ENCODE peak calls at places on chromosomes 12 and 14, in four cellular contexts. One of them, this sample, is unnamed.

GRCh38 chr12:104381721-104382480 is 74.8 kb upstream of the CHST11 start:
- DNase-seq in IMR-90: peak; percentile 74
- DNase-seq in A549: peak; percentile 86
- DNase-seq in GM12878: peak; percentile 44
- DNase-seq in this sample: peak; percentile 81

GRCh38 chr14:98082833-98083232 is 1189.2 kb downstream of the BCL11B start:
- DNase-seq in GM12878: no peak
- DNase-seq in IMR-90: no peak
- DNase-seq in A549: no peak
- DNase-seq in this sample: no peak

GRCh38 chr12:461425-461824 is 1.7 kb downstream of the B4GALNT3 start:
- DNase-seq in IMR-90: no peak
- DNase-seq in A549: no peak
- DNase-seq in GM12878: no peak
- DNase-seq in this sample: no peak

GRCh38 chr14:105123981-105124836 is 44.4 kb downstream of the JAG2 start:
- DNase-seq in A549: no peak
- DNase-seq in GM12878: no peak
- DNase-seq in IMR-90: no peak
- DNase-seq in this sample: no peak

GRCh38 chr12:69000540-69001243 is 67.7 kb upstream of the CPM start:
- DNase-seq in IMR-90: peak; percentile 70
- DNase-seq in GM12878: no peak
- DNase-seq in A549: no peak
- DNase-seq in this sample: no peak

GRCh38 chr14:100644383-100644782 is 57.2 kb upstream of the BEGAIN start:
- DNase-seq in A549: no peak
- DNase-seq in GM12878: no peak
- DNase-seq in IMR-90: no peak
- DNase-seq in this sample: no peak

GRCh38 chr14:77616133-77616453 is 344 bp downstream of the SPTLC2 start:
- DNase-seq in GM12878: no peak
- DNase-seq in A549: no peak
- DNase-seq in IMR-90: no peak
- DNase-seq in this sample: peak; percentile 37

GRCh38 chr14:29310757-29311156 is 544.2 kb downstream of the FOXG1 start:
- DNase-seq in GM12878: no peak
- DNase-seq in IMR-90: peak; percentile 78
- DNase-seq in A549: no peak
- DNase-seq in this sample: no peak

GRCh38 chr12:41932470-41932991 is 212.1 kb downstream of the GXYLT1 start:
- DNase-seq in GM12878: no peak
- DNase-seq in IMR-90: no peak
- DNase-seq in A549: no peak
- DNase-seq in this sample: peak; percentile 12

GRCh38 chr12:47032644-47033043 is 46.8 kb upstream of the PCED1B start:
- DNase-seq in IMR-90: peak; percentile 77
- DNase-seq in A549: peak; percentile 85
- DNase-seq in GM12878: no peak
- DNase-seq in this sample: no peak

GRCh38 chr12:12294215-12295005 is 27.6 kb upstream of the LRP6 start:
- DNase-seq in A549: no peak
- DNase-seq in GM12878: no peak
- DNase-seq in IMR-90: no peak
- DNase-seq in this sample: no peak

GRCh38 chr14:95507701-95508103 is 8.7 kb downstream of the SYNE3 start:
- DNase-seq in A549: no peak
- DNase-seq in GM12878: no peak
- DNase-seq in IMR-90: peak; percentile 75
- DNase-seq in this sample: no peak

GRCh38 chr12:16600525-16600924 is 5.4 kb downstream of the LMO3 start:
- DNase-seq in GM12878: no peak
- DNase-seq in IMR-90: no peak
- DNase-seq in A549: no peak
- DNase-seq in this sample: no peak

GRCh38 chr12:563899-564298 is 99.3 kb downstream of the NINJ2 start:
- DNase-seq in GM12878: no peak
- DNase-seq in A549: no peak
- DNase-seq in IMR-90: no peak
- DNase-seq in this sample: no peak

GRCh38 chr14:58272589-58273372 is 25.6 kb upstream of the ARID4A start:
- DNase-seq in IMR-90: peak; percentile 53
- DNase-seq in GM12878: no peak
- DNase-seq in A549: peak; percentile 75
- DNase-seq in this sample: no peak

GRCh38 chr12:19894803-19895202 is 455.5 kb downstream of the AEBP2 start:
- DNase-seq in A549: no peak
- DNase-seq in GM12878: peak; percentile 83
- DNase-seq in IMR-90: peak; percentile 21
- DNase-seq in this sample: no peak

GRCh38 chr14:97994020-97994531 is 1196.9 kb downstream of the VRK1 start:
- DNase-seq in GM12878: no peak
- DNase-seq in IMR-90: no peak
- DNase-seq in A549: no peak
- DNase-seq in this sample: no peak

GRCh38 chr12:56657416-56658379 is 11.9 kb upstream of the ATP5F1B start:
- DNase-seq in GM12878: no peak
- DNase-seq in IMR-90: no peak
- DNase-seq in A549: no peak
- DNase-seq in this sample: no peak

GRCh38 chr12:75481774-75482173 is 1.2 kb downstream of the GLIPR1 start:
- DNase-seq in A549: no peak
- DNase-seq in GM12878: no peak
- DNase-seq in IMR-90: peak; percentile 79
- DNase-seq in this sample: no peak

GRCh38 chr12:62758216-62758615 is 176.7 kb downstream of the PPM1H start:
- DNase-seq in GM12878: no peak
- DNase-seq in A549: peak; percentile 77
- DNase-seq in IMR-90: peak; percentile 96
- DNase-seq in this sample: no peak

GRCh38 chr14:23052671-23053070 is 4.6 kb downstream of the CDH24 start:
- DNase-seq in IMR-90: no peak
- DNase-seq in A549: no peak
- DNase-seq in GM12878: no peak
- DNase-seq in this sample: no peak

GRCh38 chr14:61537567-61538463 is 157.5 kb upstream of the HIF1A start:
- DNase-seq in A549: peak; percentile 93
- DNase-seq in IMR-90: peak; percentile 90
- DNase-seq in GM12878: no peak
- DNase-seq in this sample: peak; percentile 10

GRCh38 chr14:68291820-68292219 is 472.2 kb downstream of the RAD51B start:
- DNase-seq in IMR-90: no peak
- DNase-seq in GM12878: no peak
- DNase-seq in A549: no peak
- DNase-seq in this sample: no peak

GRCh38 chr12:122336015-122336946 is 70.0 kb upstream of the VPS33A start:
- DNase-seq in GM12878: no peak
- DNase-seq in IMR-90: peak; percentile 34
- DNase-seq in A549: peak; percentile 51
- DNase-seq in this sample: peak; percentile 33

GRCh38 chr14:64540208-64541202 is at the start of gene HSPA2:
- DNase-seq in GM12878: peak; percentile 89
- DNase-seq in A549: peak; percentile 100
- DNase-seq in IMR-90: peak; percentile 99
- DNase-seq in this sample: no peak

GRCh38 chr12:20492251-20492728 is 124.0 kb downstream of the PDE3A start:
- DNase-seq in IMR-90: peak; percentile 65
- DNase-seq in GM12878: peak; percentile 5
- DNase-seq in A549: peak; percentile 89
- DNase-seq in this sample: no peak

GRCh38 chr12:118402251-118402650 is 25.9 kb downstream of the SUDS3 start:
- DNase-seq in GM12878: no peak
- DNase-seq in IMR-90: peak; percentile 93
- DNase-seq in A549: no peak
- DNase-seq in this sample: no peak

GRCh38 chr12:63163542-63163941 is 12.5 kb upstream of the AVPR1A start:
- DNase-seq in A549: no peak
- DNase-seq in GM12878: no peak
- DNase-seq in IMR-90: no peak
- DNase-seq in this sample: no peak

GRCh38 chr12:23128462-23128861 is 503.5 kb downstream of the ETNK1 start:
- DNase-seq in GM12878: no peak
- DNase-seq in IMR-90: no peak
- DNase-seq in A549: no peak
- DNase-seq in this sample: no peak

GRCh38 chr14:102527255-102528232 is 18.0 kb upstream of the ANKRD9 start:
- DNase-seq in GM12878: no peak
- DNase-seq in IMR-90: no peak
- DNase-seq in A549: peak; percentile 89
- DNase-seq in this sample: no peak

DNA sequence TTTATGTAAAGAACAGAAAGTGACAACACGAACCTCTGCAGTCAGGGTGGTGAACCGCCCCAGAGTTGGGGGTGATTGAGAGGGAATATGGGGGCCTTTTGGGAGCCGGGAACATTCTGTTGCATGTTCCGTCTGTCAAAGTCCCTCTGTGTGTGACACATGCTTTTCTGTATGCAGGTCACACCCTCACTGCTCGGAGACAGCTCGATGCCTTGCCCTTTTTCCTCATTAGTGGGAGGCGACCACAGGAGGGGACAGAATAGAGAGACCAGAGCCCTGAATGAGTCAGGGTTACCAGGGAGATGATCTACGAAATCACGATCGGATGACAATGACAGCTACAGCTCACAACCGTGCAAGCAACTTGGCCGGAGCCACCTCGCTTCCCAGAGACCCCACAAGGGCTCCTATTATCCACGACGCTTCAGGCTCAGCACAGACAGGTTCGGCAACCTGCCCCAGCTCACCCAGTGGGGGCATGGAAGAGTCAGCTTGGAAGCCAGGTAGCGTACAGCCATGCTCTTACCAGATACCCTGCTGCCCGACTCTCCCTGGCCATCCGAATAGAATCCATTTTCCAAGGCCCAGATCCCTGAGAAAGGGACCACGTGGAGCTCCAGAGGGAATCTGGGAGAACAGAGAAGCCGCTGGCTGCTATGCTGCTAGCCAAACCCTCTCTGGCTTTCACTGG is 38.8 kb downstream of the TESC start:
- DNase-seq in GM12878: no peak
- DNase-seq in IMR-90: no peak
- DNase-seq in A549: no peak
- DNase-seq in this sample: peak; percentile 46
- TF ChIP-seq ELK1 in GM12878: no peak
- TF ChIP-seq ELK1 in IMR-90: no peak
- TF ChIP-seq ELK1 in A549: no peak
- TF ChIP-seq ELK1 in this sample: no peak

DNA sequence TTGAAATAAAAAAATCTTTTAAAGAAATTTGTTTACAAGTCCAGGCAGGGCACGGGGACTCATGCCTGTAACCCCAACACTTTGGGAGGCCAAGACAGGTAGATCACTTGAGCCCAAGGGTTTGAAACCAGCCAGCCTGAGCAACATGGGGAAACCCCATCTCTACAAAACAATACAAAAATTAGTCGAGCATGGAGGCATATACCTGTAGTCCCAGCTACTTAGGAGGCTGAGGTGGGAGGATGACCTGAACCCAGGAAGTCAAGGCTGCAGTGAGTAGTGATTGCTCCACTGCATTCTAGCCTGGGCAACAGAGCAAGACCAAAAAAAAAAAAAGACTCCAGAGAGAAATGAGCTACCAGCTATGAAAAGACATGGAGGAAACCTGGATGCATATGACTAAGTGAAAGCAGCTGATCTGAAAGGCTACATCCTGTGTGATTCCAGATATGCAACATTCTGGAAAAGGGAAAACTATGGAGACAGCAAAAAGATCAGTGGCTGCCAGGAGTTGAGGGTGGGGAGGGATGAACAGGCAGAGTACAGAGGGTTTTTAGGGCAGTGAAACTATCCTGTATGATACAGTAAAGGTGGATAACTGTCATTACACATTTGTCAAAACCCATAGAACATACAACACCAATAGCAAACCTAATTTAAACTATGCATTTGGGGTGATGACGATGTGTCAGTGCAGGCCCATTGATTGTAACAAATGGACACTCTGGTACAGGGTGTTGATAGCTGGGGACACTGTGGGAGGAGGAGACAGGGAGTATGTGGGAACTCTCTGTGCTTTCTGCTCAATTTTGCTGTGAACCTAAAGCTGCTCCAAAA is 59.9 kb downstream of the PRKAB1 start:
- DNase-seq in GM12878: peak; percentile 4
- DNase-seq in IMR-90: no peak
- DNase-seq in A549: no peak
- DNase-seq in this sample: no peak
- TF ChIP-seq ELK1 in GM12878: no peak
- TF ChIP-seq ELK1 in IMR-90: no peak
- TF ChIP-seq ELK1 in A549: no peak
- TF ChIP-seq ELK1 in this sample: no peak

GRCh38 chr12:96195845-96196451 is 1.8 kb downstream of the ELK3 start:
- DNase-seq in IMR-90: peak; percentile 74
- DNase-seq in GM12878: no peak
- DNase-seq in A549: peak; percentile 35
- DNase-seq in this sample: peak; percentile 51

GRCh38 chr12:96192926-96193573 is 1.1 kb upstream of the ELK3 start:
- DNase-seq in GM12878: no peak
- DNase-seq in A549: no peak
- DNase-seq in IMR-90: no peak
- DNase-seq in this sample: no peak

GRCh38 chr12:96194901-96195844 is 998 bp downstream of the ELK3 start:
- DNase-seq in A549: peak; percentile 82
- DNase-seq in IMR-90: peak; percentile 91
- DNase-seq in GM12878: peak; percentile 80
- DNase-seq in this sample: peak; percentile 29

GRCh38 chr12:96194572-96194889 is 356 bp downstream of the ELK3 start:
- DNase-seq in A549: no peak
- DNase-seq in GM12878: no peak
- DNase-seq in IMR-90: no peak
- DNase-seq in this sample: no peak

GRCh38 chr12:96193725-96194571 is at the start of gene ELK3:
- DNase-seq in IMR-90: peak; percentile 72
- DNase-seq in A549: peak; percentile 67
- DNase-seq in GM12878: no peak
- DNase-seq in this sample: peak; percentile 89
- TF ChIP-seq ELK1 in IMR-90: no peak
- TF ChIP-seq ELK1 in A549: no peak
- TF ChIP-seq ELK1 in GM12878: no peak
- TF ChIP-seq ELK1 in this sample: no peak

GRCh38 chr12:6667559-6668210 is 4.8 kb upstream of the ING4 start:
- DNase-seq in IMR-90: no peak
- DNase-seq in GM12878: no peak
- DNase-seq in A549: peak; percentile 58
- DNase-seq in this sample: no peak
- TF ChIP-seq ELK1 in IMR-90: no peak
- TF ChIP-seq ELK1 in GM12878: no peak
- TF ChIP-seq ELK1 in A549: no peak
- TF ChIP-seq ELK1 in this sample: no peak

DNA sequence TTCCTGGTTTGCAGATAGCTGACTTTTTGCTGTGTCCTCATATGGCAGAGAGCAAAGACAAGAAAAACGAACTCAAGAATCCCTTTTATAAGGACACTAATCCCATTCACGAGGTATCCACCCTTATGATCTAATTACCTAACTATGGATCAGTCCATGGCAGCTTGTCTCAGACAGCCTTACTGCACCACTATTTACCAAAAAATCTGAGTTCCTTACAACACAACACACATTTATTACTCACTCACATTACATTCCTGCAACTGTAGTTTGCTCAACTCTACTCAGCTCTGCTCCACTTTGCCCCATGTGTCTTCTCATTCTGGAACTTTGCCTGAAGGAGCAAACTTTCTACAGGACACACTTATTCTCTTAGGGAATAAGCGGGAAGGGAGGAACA is 10.1 kb upstream of the SLC6A15 start:
- DNase-seq in IMR-90: peak; percentile 0
- DNase-seq in A549: no peak
- DNase-seq in GM12878: no peak
- DNase-seq in this sample: no peak
- TF ChIP-seq ELK1 in IMR-90: no peak
- TF ChIP-seq ELK1 in A549: no peak
- TF ChIP-seq ELK1 in GM12878: no peak
- TF ChIP-seq ELK1 in this sample: no peak

This sample was measured in K562.